ENCODE peak calls at places on chromosome 19, in four cellular contexts. Z, H, R and U are unnamed samples.
A peak's percentile ranks its signal among the peaks of the same experiment; 100 is the strongest.

GRCh38 chr19:45716314-45717130 is 14.2 kb downstream of the FBXO46 start:
- DNase-seq in R (no peak), Z (peak; percentile 38), H (no peak), U (no peak)

GRCh38 chr19:21463449-21464105 is 41.8 kb upstream of the ZNF429 start:
- DNase-seq in Z (no peak), R (no peak), H (no peak), U (no peak)

GRCh38 chr19:15294591-15294990 is 37.7 kb downstream of the BRD4 start:
- DNase-seq in Z (no peak), H (no peak), R (no peak), U (no peak)

GRCh38 chr19:17871878-17872250 is at the start of gene SLC5A5:
- DNase-seq in Z (no peak), R (no peak), H (no peak), U (no peak)

GRCh38 chr19:29576761-29577661 is 29.1 kb upstream of the POP4 start:
- DNase-seq in R (peak; percentile 5), Z (peak; percentile 67), H (no peak), U (no peak)

GRCh38 chr19:36605839-36606478 is 846 bp downstream of the ZNF382 start:
- DNase-seq in H (no peak), Z (peak; percentile 41), R (no peak), U (no peak)

GRCh38 chr19:19434483-19435045 is 29.1 kb downstream of the GATAD2A start:
- DNase-seq in Z (peak; percentile 67), H (no peak), R (no peak), U (no peak)

GRCh38 chr19:7213628-7214328 is 80.4 kb downstream of the INSR start:
- DNase-seq in Z (no peak), H (no peak), R (no peak), U (no peak)

GRCh38 chr19:16153582-16154336 is 10.3 kb downstream of the HSH2D start:
- DNase-seq in Z (no peak), H (no peak), R (no peak), U (no peak)

GRCh38 chr19:33449799-33450198 is 71.8 kb downstream of the PEPD start:
- DNase-seq in H (no peak), Z (no peak), R (no peak), U (no peak)

GRCh38 chr19:45681391-45682015 is 10.2 kb downstream of the SNRPD2 start:
- DNase-seq in Z (peak; percentile 83), H (peak; percentile 34), R (peak; percentile 56), U (peak; percentile 19)

GRCh38 chr19:45515807-45516401 is 8.6 kb downstream of the VASP start:
- DNase-seq in R (no peak), Z (no peak), H (no peak), U (no peak)

GRCh38 chr19:46616631-46617322 is 8.1 kb downstream of the PTGIR start:
- DNase-seq in H (no peak), R (no peak), Z (peak; percentile 55), U (no peak)

GRCh38 chr19:2424686-2425621 is 2.4 kb downstream of the TIMM13 start:
- DNase-seq in R (no peak), H (no peak), Z (peak; percentile 69), U (peak; percentile 5)

GRCh38 chr19:55075366-55075998 is at the start of gene EPS8L1:
- DNase-seq in R (no peak), Z (no peak), H (no peak), U (no peak)

GRCh38 chr19:20247016-20247683 is 80.1 kb downstream of the ZNF486 start:
- DNase-seq in Z (peak; percentile 34), H (no peak), R (no peak), U (no peak)

GRCh38 chr19:13164370-13165090 is 14.3 kb downstream of the IER2 start:
- DNase-seq in H (no peak), R (no peak), Z (peak; percentile 72), U (no peak)

GRCh38 chr19:19997656-19998268 is 41.5 kb downstream of the ZNF682 start:
- DNase-seq in H (no peak), R (no peak), Z (peak; percentile 6), U (no peak)

GRCh38 chr19:20078696-20079095 is 896 bp downstream of the ZNF90 start:
- DNase-seq in H (no peak), R (no peak), Z (peak; percentile 60), U (no peak)

GRCh38 chr19:16096281-16096855 is 15.3 kb upstream of the RAB8A start:
- DNase-seq in H (no peak), Z (peak; percentile 36), R (no peak), U (no peak)

GRCh38 chr19:19652482-19653295 is 9.2 kb upstream of the GMIP start:
- DNase-seq in Z (peak; percentile 34), R (no peak), H (no peak), U (no peak)

GRCh38 chr19:5686647-5687359 is 3.3 kb upstream of the RPL36 start:
- DNase-seq in H (peak; percentile 61), Z (peak; percentile 96), R (peak; percentile 91), U (peak; percentile 84)

GRCh38 chr19:35991731-35992450 is 3.1 kb upstream of the SDHAF1 start:
- DNase-seq in R (no peak), Z (no peak), H (no peak), U (no peak)

GRCh38 chr19:40266912-40267600 is 18.1 kb downstream of the AKT2 start:
- DNase-seq in H (no peak), Z (no peak), R (no peak), U (no peak)

GRCh38 chr19:34041922-34042521 is 130.3 kb upstream of the LSM14A start:
- DNase-seq in Z (peak; percentile 62), R (peak; percentile 35), H (peak; percentile 74), U (peak; percentile 33)

GRCh38 chr19:16892868-16893685 is 4.3 kb downstream of the F2RL3 start:
- DNase-seq in Z (no peak), H (no peak), R (no peak), U (no peak)

GRCh38 chr19:6649189-6649588 is 20.8 kb downstream of the TNFSF14 start:
- DNase-seq in H (no peak), R (no peak), Z (no peak), U (no peak)

GRCh38 chr19:10517760-10518443 is 655 bp upstream of the S1PR5 start:
- DNase-seq in R (no peak), Z (peak; percentile 29), H (no peak), U (no peak)

GRCh38 chr19:1672038-1672768 is 19.8 kb upstream of the TCF3 start:
- DNase-seq in R (no peak), Z (peak; percentile 42), H (no peak), U (no peak)

GRCh38 chr19:45630463-45630862 is 8.7 kb downstream of the EML2 start:
- DNase-seq in Z (peak; percentile 97), H (peak; percentile 91), R (no peak), U (peak; percentile 82)

GRCh38 chr19:58368561-58369360 is 6.2 kb upstream of the ZNF497 start:
- DNase-seq in R (no peak), Z (no peak), H (no peak), U (no peak)

GRCh38 chr19:30222428-30222873 is 149.7 kb upstream of the ZNF536 start:
- DNase-seq in H (no peak), Z (no peak), R (no peak), U (no peak)

GRCh38 chr19:1039646-1040475 is at the start of gene ABCA7:
- DNase-seq in Z (peak; percentile 97), R (peak; percentile 97), H (peak; percentile 89), U (peak; percentile 93)

GRCh38 chr19:15128162-15128770 is 21.1 kb downstream of the SYDE1 start:
- DNase-seq in H (no peak), Z (peak; percentile 47), R (no peak), U (no peak)

GRCh38 chr19:56504581-56504980 is 3.1 kb upstream of the ZNF471 start:
- DNase-seq in R (no peak), Z (peak; percentile 31), H (peak; percentile 15), U (no peak)

GRCh38 chr19:39046037-39046821 is 13.9 kb upstream of the FBXO27 start:
- DNase-seq in H (peak; percentile 20), Z (peak; percentile 25), R (no peak), U (no peak)

GRCh38 chr19:29579308-29579910 is 26.7 kb upstream of the POP4 start:
- DNase-seq in H (no peak), Z (no peak), R (no peak), U (no peak)